ENCODE peak calls at places on chromosomes 3 and 15, in ten cellular contexts. X is NCI-H2081; A is ELR; B is activated effector memory CD4-positive, alpha-beta T cell treated with Interleukin-2 at 50 U/mL for 16 hours; P is GF-D8; W is C1 segment of cervical spinal cord; F is OCI-M1; Q is mucosa of gallbladder; M is GM03348; C is NCI-H1417 treated with DMSO at 0.1 percent for 48 hours. G is an unnamed sample.

GRCh38 chr3:131026321-131027151 is at the start of the genes ASTE1 and NEK11:
- DNase-seq in P (peak), Q (peak), M (peak), W (peak), A (peak), B (peak), C (peak), F (peak), X (peak), G (peak)

GRCh38 chr3:53194218-53195065 is 33.4 kb downstream of the PRKCD start:
- DNase-seq in X (peak), C (no peak), B (no peak), M (peak), A (peak), F (no peak), Q (peak), P (no peak), W (no peak), G (no peak)

GRCh38 chr3:159987291-159987711 is 1.3 kb upstream of the IL12A start:
- DNase-seq in C (no peak), Q (no peak), P (no peak), X (no peak), A (peak), M (peak), B (no peak), F (no peak), W (no peak), G (no peak)

GRCh38 chr15:67180035-67180434 is 74.4 kb downstream of the AAGAB start:
- DNase-seq in Q (no peak), A (no peak), B (no peak), X (no peak), M (no peak), F (no peak), W (no peak), P (no peak), C (no peak), G (no peak)

GRCh38 chr3:90069748-90070147 is 962.3 kb downstream of the EPHA3 start:
- DNase-seq in B (no peak), X (no peak), F (no peak), M (no peak), W (no peak), P (no peak), C (no peak), A (no peak), Q (no peak), G (no peak)

GRCh38 chr15:64842986-64843561 is 1.4 kb downstream of the PLEKHO2 start:
- DNase-seq in B (no peak), X (no peak), P (peak), A (peak), F (peak), W (no peak), Q (no peak), C (no peak), M (peak), G (no peak)

GRCh38 chr3:134361162-134361831 is 12.9 kb downstream of the AMOTL2 start:
- DNase-seq in W (no peak), X (no peak), P (no peak), Q (no peak), M (no peak), A (no peak), B (no peak), C (no peak), F (no peak), G (no peak)

GRCh38 chr15:31457161-31457560 is 130.5 kb downstream of the KLF13 start:
- DNase-seq in X (no peak), B (no peak), W (no peak), Q (no peak), F (no peak), C (no peak), P (no peak), A (no peak), M (peak), G (no peak)

GRCh38 chr15:23033979-23034378 is 5.4 kb downstream of the TUBGCP5 start:
- DNase-seq in Q (no peak), A (no peak), W (no peak), M (no peak), X (no peak), P (no peak), C (no peak), B (no peak), F (no peak), G (no peak)

GRCh38 chr3:125129512-125129962 is 73.7 kb upstream of the HEG1 start:
- DNase-seq in B (no peak), A (peak), W (no peak), X (peak), C (no peak), P (no peak), M (peak), F (peak), Q (no peak), G (peak)

GRCh38 chr3:94875149-94875548 is 812.3 kb downstream of the NSUN3 start:
- DNase-seq in P (no peak), A (no peak), X (no peak), Q (no peak), M (no peak), F (no peak), C (no peak), B (no peak), W (no peak), G (no peak)

GRCh38 chr3:131819656-131820055 is 215.2 kb downstream of the CPNE4 start:
- DNase-seq in Q (no peak), X (no peak), P (no peak), B (no peak), W (no peak), C (no peak), M (no peak), A (no peak), F (no peak), G (no peak)

GRCh38 chr15:74631935-74632560 is 16.4 kb downstream of the CLK3 start:
- DNase-seq in C (no peak), Q (peak), A (peak), P (no peak), B (peak), M (peak), F (peak), X (peak), W (no peak), G (peak)

GRCh38 chr15:40059821-40060220 is 20.8 kb upstream of the SRP14 start:
- DNase-seq in C (no peak), F (no peak), Q (no peak), P (no peak), X (no peak), A (no peak), M (no peak), W (no peak), B (no peak), G (no peak)

GRCh38 chr3:125125822-125126245 is 70.0 kb upstream of the HEG1 start:
- DNase-seq in M (peak), A (peak), F (peak), Q (no peak), P (peak), W (no peak), C (no peak), B (no peak), X (no peak), G (no peak)

GRCh38 chr3:172194702-172195392 is 155.5 kb downstream of the FNDC3B start:
- DNase-seq in B (no peak), P (no peak), A (no peak), Q (no peak), F (peak), M (no peak), W (no peak), X (peak), C (peak), G (no peak)